ENCODE peak calls at places on chromosomes 4 and X, in seven cellular contexts. R, O, M, X, Q, T and S are unnamed samples. For H3K4me1, the result is how much of the 10 kb centered on the place peaks cover.

GRCh38 chr4:153227501-153227900 is 23.3 kb downstream of the TRIM2 start:
- DNase-seq in R (no peak), O (no peak), M (no peak), X (no peak), Q (no peak), T (no peak), S (no peak)

GRCh38 chr4:135371137-135371536 is 1169.5 kb upstream of the PABPC4L start:
- DNase-seq in R (peak), O (no peak), M (no peak), X (peak), Q (peak), T (no peak), S (peak)

GRCh38 chr4:2930135-2930805 is 32.9 kb downstream of the NOP14 start:
- DNase-seq in R (no peak), O (no peak), M (no peak), X (peak), Q (no peak), T (no peak), S (no peak)

GRCh38 chr4:23774932-23775331 is 114.9 kb downstream of the PPARGC1A start:
- DNase-seq in R (peak), O (no peak), M (no peak), X (no peak), Q (no peak), T (no peak), S (no peak)

GRCh38 chr4:121069419-121069818 is 2.9 kb downstream of the NDNF start:
- DNase-seq in R (no peak), O (no peak), M (no peak), X (no peak), Q (no peak), T (no peak), S (no peak)

GRCh38 chrX:1734806-1735205 is 119.9 kb downstream of the ASMT start:
- DNase-seq in R (peak), O (no peak), M (no peak), X (no peak), Q (no peak), T (no peak), S (no peak)

GRCh38 chr4:25351777-25352421 is 25.2 kb upstream of the ANAPC4 start:
- DNase-seq in R (peak), O (no peak), M (peak), X (no peak), Q (no peak), T (peak), S (peak)

GRCh38 chrX:118802857-118803256 is 20.8 kb upstream of the ZCCHC12 start:
- DNase-seq in R (no peak), O (no peak), M (peak), X (no peak), Q (no peak), T (peak), S (no peak)

GRCh38 chrX:55039471-55039870 is 8.7 kb upstream of the ALAS2 start:
- DNase-seq in R (no peak), O (no peak), M (no peak), X (no peak), Q (no peak), T (peak), S (peak)

GRCh38 chr4:123479944-123480343 is 83.3 kb downstream of the SPRY1 start:
- DNase-seq in R (no peak), O (no peak), M (peak), X (no peak), Q (no peak), T (peak), S (no peak)

DNA sequence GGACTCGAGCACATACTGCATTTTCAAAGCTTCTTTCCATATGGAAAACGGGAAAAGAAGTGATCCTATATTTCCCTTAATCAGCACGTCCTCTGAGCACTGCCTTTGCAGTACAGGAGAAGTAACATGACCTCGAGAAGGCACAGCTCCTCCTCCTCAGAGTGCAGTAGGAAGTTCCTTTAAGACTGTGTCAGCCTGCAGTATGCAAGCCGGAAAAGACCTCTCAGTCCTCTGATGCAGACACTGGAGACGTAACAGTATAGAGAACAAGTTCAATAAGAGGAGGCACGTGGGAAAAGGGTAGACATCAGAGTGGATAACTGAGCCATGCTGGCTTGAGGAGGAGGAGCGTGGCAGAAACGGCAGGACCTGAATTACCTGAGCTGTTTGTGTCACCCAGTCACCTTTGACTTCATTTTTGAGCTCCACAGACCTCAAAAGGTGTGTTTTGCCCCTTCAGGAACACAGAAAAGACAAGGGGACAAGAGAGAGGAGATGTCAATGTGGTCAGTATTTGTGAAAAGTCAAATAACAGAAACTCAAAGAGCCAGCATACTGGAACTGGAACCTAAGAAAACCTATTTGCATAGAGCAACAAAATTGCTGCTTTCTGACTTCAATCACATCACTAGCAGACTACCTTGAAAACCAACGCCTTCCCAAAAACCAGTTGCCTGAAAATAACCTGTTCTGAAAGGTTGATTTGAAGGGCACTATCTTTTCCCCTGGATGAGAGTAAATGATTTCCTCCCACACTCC is 20.8 kb downstream of the IRF2 start:
- DNase-seq in R (peak), O (no peak), M (peak), X (no peak), Q (no peak), T (peak), S (peak)
- H3K4me1 ChIP-seq in R (under half), O (under half), M (under half), X (under half), Q (under half), T (under half), S (under half)

DNA sequence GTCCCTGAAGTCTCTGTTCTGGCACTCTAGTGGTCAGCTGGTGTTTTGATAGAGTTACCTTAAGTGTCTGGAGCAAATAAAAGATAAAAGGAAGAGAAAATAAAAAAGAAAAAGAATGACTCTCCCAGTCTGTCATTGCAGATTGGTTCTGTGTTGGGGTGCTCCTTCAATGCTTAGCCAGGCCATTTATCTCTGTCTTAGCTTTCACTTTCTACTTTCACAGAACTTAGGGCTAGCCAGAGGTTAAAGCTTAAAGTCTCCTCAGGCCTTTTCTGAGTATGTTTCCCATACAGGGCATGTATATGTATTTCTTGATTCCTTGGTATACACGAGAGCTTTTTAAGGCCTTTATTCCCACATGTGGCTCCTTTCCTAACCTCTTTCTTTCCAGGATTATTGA is 83.1 kb upstream of the TEX13D start:
- DNase-seq in R (no peak), O (no peak), M (no peak), X (no peak), Q (no peak), T (no peak), S (no peak)
- H3K23ac ChIP-seq in R (no peak), O (no peak), M (no peak), X (no peak), Q (no peak), T (no peak), S (no peak)

GRCh38 chr4:186762865-186763264 is 39.2 kb upstream of the FAT1 start:
- DNase-seq in R (no peak), O (no peak), M (no peak), X (no peak), Q (no peak), T (no peak), S (no peak)

GRCh38 chr4:186765138-186765537 is 41.5 kb upstream of the FAT1 start:
- DNase-seq in R (no peak), O (no peak), M (peak), X (peak), Q (peak), T (no peak), S (peak)

GRCh38 chr4:186767794-186768193 is 44.1 kb upstream of the FAT1 start:
- DNase-seq in R (no peak), O (no peak), M (no peak), X (no peak), Q (no peak), T (no peak), S (no peak)

GRCh38 chr4:186764457-186764856 is 40.8 kb upstream of the FAT1 start:
- DNase-seq in R (no peak), O (no peak), M (no peak), X (no peak), Q (no peak), T (no peak), S (no peak)

DNA sequence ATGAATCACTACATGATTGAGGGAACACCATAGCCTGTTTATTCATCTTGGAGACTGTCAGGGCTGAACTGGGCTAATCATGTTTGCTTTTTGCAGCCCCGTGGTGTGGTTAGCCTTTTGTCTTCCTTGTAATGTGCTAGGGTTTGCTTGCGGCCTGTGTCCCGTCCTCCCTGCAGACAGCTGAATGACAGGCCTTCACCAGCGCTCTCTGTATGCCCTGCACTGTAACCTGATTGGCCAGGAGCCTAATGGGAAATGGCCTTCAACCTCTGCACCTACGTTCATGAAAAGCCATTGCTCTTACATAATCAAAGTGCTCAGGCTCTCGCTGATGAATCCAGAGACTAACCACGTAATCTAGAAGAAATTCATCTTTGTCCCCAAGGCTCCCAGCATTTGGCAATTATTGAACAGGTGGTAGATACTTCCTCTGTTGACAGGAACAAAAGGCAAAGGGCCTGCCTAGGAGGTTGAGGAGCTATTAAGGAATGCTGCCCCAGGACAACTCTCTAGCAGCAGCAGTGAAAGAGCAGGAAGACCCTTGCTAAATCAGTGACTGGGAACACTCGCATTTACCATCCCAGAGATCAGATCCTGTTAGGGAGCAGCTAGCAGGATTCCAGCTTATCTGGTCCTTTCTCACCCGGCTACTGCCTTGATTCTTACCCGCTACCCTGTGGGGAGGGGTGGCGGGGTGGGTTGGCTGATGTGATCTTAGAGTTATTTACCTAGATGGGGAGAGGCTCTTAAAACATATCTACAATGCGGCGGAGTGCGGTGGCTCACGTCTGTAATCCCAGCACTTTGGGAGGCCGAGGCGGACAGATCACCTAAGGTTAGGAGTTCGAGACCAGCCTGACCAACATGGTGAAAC is 42.3 kb upstream of the FAT1 start:
- DNase-seq in R (peak), O (no peak), M (no peak), X (no peak), Q (no peak), T (no peak), S (peak)
- H3K4me1 ChIP-seq in R (under half), O (under half), M (under half), X (under half), Q (under half), T (under half), S (under half)

DNA sequence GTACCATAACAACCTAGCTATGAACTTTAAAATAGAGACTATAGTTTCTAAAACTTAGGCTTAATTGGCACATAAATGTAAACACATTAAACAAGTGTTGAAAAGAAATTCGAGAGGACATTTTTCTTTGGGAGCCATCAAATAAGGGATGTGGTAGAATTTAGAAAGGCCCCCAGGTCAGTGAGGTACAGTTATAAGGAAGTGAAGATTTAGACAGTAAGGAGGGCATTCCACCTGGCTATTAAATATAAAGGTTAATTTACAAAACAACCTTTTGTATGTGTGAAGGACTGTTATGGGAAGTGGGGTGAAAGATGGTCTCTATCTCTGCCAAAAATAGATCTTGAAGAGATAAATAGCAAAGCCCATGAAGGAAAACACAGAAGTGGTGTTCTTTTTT is 83.9 kb downstream of the AFF1 start:
- DNase-seq in R (no peak), O (no peak), M (no peak), X (no peak), Q (no peak), T (no peak), S (no peak)
- H3K23ac ChIP-seq in R (no peak), O (no peak), M (peak), X (no peak), Q (no peak), T (no peak), S (no peak)

GRCh38 chrX:69959712-69960111 is 90.0 kb downstream of the AWAT2 start:
- DNase-seq in R (peak), O (no peak), M (no peak), X (no peak), Q (no peak), T (no peak), S (no peak)

GRCh38 chrX:69961365-69962072 is 88.2 kb downstream of the AWAT2 start:
- DNase-seq in R (no peak), O (no peak), M (peak), X (no peak), Q (no peak), T (no peak), S (peak)
- H3K4me1 ChIP-seq in R (under half), O (under half), M (under half), X (under half), Q (under half), T (under half), S (under half)